ENCODE peak calls at places on chromosomes 16 and 17, in six cellular contexts. E is cardiac muscle cell, L is A549, P is uterus, I is mucosa of descending colon, Z is tibial artery. T is an unnamed sample. For H3K4me1, the result is how much of the 10 kb centered on the place peaks cover.

GRCh38 chr16:4763791-4764190 is 3.2 kb downstream of the ZNF500 start:
- DNase-seq in E (no peak), L (no peak), P (no peak), I (no peak), Z (no peak), T (no peak)

GRCh38 chr17:19461139-19461538 is 50.1 kb downstream of the RNF112 start:
- DNase-seq in E (no peak), L (no peak), P (no peak), I (no peak), Z (no peak), T (no peak)

GRCh38 chr17:73705594-73705993 is 61.3 kb upstream of the SDK2 start:
- DNase-seq in E (no peak), L (peak), P (no peak), I (no peak), Z (no peak), T (no peak)

GRCh38 chr17:60049936-60050335 is 28.8 kb downstream of the HEATR6 start:
- DNase-seq in E (no peak), L (no peak), P (no peak), I (no peak), Z (no peak), T (no peak)

GRCh38 chr17:41402161-41402560 is 4.8 kb upstream of the KRT31 start:
- DNase-seq in E (no peak), L (no peak), P (no peak), I (no peak), Z (no peak), T (no peak)

GRCh38 chr17:81683208-81683583 is 401 bp downstream of the ARL16 start:
- DNase-seq in E (no peak), L (no peak), P (no peak), I (no peak), Z (no peak), T (no peak)

GRCh38 chr17:64399071-64399766 is 8.6 kb upstream of the PECAM1 start:
- DNase-seq in E (no peak), L (no peak), P (no peak), I (no peak), Z (no peak), T (no peak)

GRCh38 chr17:74061758-74062157 is 141.7 kb upstream of the RPL38 start:
- DNase-seq in E (no peak), L (no peak), P (no peak), I (no peak), Z (no peak), T (no peak)

GRCh38 chr17:15213381-15214087 is 51.6 kb downstream of the PMP22 start:
- DNase-seq in E (peak), L (peak), P (no peak), I (no peak), Z (no peak), T (no peak)

GRCh38 chr17:67557052-67557845 is 160.5 kb upstream of the NOL11 start:
- DNase-seq in E (no peak), L (no peak), P (no peak), I (no peak), Z (no peak), T (no peak)

GRCh38 chr16:87060026-87060986 is 256.9 kb downstream of the C16orf95 start:
- DNase-seq in E (peak), L (peak), P (no peak), I (no peak), Z (peak), T (no peak)

GRCh38 chr17:30291571-30292489 is at the start of gene BLMH:
- DNase-seq in E (peak), L (peak), P (peak), I (peak), Z (peak), T (peak)

GRCh38 chr17:30292490-30292858 is 730 bp upstream of the BLMH start:
- DNase-seq in E (no peak), L (no peak), P (no peak), I (no peak), Z (no peak), T (no peak)

GRCh38 chr17:30290696-30291570 is 811 bp downstream of the BLMH start:
- DNase-seq in E (peak), L (peak), P (peak), I (peak), Z (peak), T (peak)

DNA sequence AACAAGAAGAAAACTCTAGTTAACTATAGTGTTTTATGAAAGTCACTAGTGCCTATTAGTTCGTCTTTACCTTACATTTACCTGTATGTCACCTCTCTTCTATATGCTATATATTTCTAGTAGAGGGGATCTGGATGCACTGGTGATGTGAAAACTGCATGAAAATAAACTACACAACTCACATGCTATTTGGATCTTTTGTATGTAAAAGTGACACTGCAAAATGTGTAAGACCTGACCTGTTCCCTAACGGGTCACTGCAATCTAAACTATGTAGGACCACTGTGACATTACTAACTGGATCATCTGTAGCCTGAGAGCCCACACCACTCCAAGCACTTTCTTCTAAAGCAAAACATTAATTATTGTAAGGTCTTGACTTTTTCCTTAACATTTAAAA is 1.7 kb downstream of the BLMH start:
- DNase-seq in E (no peak), L (no peak), P (no peak), I (no peak), Z (no peak), T (no peak)
- H3K4me1 ChIP-seq in E (under half), L (under half), P (under half), I (under half), Z (under half), T (under half)

DNA sequence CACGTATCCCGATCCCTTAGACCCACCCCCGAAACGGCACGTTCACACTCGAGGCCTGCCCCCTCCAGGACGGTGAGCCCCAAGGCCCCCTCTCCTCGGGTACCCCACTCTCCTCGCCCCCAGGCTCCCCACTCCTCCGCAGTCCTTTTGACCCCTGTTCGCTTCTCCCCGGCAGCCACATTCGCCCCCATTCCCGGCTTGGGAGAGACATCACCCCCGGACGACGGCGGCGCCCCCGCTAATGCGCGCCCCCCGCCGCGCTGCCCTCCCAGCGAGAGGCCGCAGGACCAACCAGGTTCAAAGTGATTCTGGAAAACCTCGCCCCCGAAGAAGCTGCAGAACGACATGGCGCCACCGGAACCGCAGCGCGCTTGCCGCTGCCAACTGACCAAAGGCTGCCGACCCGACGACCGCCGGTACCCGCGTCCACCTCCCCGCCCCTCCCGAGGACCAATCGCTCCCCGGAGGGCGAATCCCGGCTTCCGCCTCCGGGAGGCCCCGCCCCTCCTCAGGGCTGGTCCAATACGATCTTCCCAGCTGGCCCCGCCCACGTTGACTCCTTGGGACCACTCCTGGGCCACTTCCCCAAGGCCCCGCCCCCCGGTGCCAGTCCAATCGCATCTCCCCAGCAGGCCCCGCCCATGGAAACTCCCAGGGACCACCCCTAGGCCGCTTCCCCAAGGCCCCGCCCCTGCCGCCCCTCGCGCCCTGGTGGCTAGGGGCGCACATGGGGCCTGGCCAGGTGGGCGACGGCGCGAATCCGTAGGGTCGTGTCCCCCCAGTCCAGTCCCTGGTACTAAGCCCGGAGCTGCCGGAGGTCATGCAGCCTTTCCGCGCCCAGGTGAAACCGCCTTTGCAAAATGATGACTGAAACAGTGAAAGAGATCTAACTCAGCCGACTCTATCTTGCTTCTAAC is at the start of gene MSRB1:
- DNase-seq in E (peak), L (peak), P (peak), I (peak), Z (peak), T (peak)
- TF ChIP-seq CTCF in E (no peak), L (no peak), P (no peak), I (no peak), Z (no peak), T (no peak)

GRCh38 chr17:48059125-48059668 is 11.0 kb downstream of the NFE2L1 start:
- DNase-seq in E (no peak), L (no peak), P (no peak), I (no peak), Z (no peak), T (no peak)

GRCh38 chr17:48062273-48062672 is 14.1 kb downstream of the NFE2L1 start:
- DNase-seq in E (no peak), L (no peak), P (no peak), I (no peak), Z (no peak), T (no peak)

GRCh38 chr17:48057626-48058025 is 9.5 kb downstream of the NFE2L1 start:
- DNase-seq in E (no peak), L (no peak), P (no peak), I (no peak), Z (no peak), T (no peak)

GRCh38 chr17:48058393-48059124 is 10.4 kb downstream of the NFE2L1 start:
- DNase-seq in E (no peak), L (no peak), P (no peak), I (no peak), Z (no peak), T (no peak)

GRCh38 chr17:48060249-48060648 is 12.1 kb downstream of the NFE2L1 start:
- DNase-seq in E (no peak), L (no peak), P (no peak), I (no peak), Z (no peak), T (no peak)
- H3K4me1 ChIP-seq in E (under half), L (under half), P (under half), I (under half), Z (under half), T (under half)

GRCh38 chr17:70624208-70624607 is 454.9 kb downstream of the KCNJ2 start:
- DNase-seq in E (no peak), L (no peak), P (no peak), I (no peak), Z (no peak), T (no peak)

GRCh38 chr17:70629902-70630301 is 460.6 kb downstream of the KCNJ2 start:
- DNase-seq in E (no peak), L (peak), P (no peak), I (no peak), Z (no peak), T (no peak)
- TF ChIP-seq CTCF in E (peak), L (peak), P (no peak), I (no peak), Z (no peak), T (no peak)

DNA sequence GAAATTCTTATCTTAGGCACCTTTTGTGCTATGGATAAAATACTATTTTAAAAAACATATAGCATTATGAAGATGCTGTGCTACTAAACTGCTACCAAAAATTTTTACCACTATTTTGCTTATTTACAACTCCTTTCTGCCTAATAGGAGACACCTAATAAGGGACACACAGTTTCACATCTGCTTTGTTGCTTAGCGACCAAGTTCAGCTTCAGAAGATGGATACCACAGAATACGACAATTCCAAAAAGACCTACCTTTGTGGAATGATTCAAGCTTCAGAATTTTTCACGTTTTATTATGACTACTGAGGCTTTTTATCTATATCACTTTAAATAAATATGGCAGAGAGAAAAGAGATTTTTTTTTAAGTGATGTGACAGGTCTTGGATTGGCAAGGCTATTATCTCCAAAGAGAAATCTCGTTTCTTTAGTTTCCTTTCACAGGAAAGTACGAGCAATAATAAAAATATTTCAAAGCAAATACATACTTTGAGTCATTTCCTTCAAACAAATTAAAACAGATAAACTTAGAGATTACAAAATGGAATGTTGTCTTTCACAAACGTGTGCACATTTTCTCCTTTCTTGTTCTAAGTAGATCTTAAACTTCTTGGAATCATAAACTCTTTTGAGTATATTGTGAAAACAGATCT is 35.4 kb downstream of the SPAG9 start:
- DNase-seq in E (no peak), L (peak), P (no peak), I (no peak), Z (no peak), T (no peak)
- H3K4me1 ChIP-seq in E (under half), L (under half), P (under half), I (under half), Z (under half), T (under half)

DNA sequence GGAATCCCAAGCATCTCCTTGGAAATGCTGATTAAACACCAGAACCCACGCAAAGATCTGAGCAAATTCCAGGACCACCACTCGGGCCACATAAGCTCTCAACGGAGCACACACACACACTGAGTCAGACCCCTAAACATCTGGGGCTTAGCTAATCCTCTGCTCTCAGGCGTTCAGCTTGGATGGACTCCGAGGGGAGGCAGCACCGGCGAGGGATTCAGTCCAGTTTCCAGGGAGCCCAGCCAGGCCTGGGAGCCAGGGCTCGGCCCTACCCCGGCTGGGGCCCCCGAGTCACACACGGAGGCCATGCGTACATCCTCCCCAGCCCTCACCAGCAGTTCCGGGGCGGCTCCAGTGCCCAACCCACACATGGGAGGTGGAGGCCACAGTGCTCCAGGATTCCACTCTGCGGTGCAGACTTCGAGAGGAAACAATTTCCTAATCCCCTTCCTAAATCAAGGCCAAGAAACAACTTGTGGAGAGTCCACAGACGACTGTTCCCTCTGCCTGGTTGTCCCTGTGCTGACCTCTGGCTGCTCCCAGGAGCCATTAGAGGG is 70.5 kb downstream of the GAS7 start:
- DNase-seq in E (no peak), L (no peak), P (peak), I (peak), Z (peak), T (no peak)
- TF ChIP-seq CTCF in E (peak), L (no peak), P (no peak), I (no peak), Z (no peak), T (no peak)

GRCh38 chr17:76534831-76535732 is 2.4 kb downstream of the CYGB start:
- DNase-seq in E (peak), L (no peak), P (no peak), I (peak), Z (no peak), T (no peak)
- H3K4me1 ChIP-seq in E (under half), L (under half), P (under half), I (under half), Z (under half), T (under half)

GRCh38 chr16:28873543-28874201 is 4.6 kb upstream of the ATP2A1 start:
- DNase-seq in E (no peak), L (no peak), P (no peak), I (no peak), Z (no peak), T (peak)
- TF ChIP-seq CTCF in E (peak), L (peak), P (peak), I (peak), Z (peak), T (peak)

DNA sequence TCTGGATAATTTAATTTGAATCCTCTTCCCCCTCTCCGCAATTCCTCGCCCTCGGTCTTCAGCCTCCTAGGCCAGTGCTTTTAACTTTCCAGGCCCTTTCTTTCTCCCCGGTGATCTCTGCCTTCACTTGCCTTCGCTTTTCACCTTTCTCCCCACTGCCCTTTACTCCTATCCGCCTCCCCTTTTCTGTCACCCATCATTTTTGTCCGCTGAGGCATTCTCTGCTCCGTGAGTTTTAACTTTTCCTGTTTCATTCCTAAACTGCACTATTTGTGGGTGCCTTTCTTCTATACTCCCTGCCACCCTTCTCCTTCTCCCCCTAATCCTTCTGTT is 729 bp downstream of the LONP2 start:
- DNase-seq in E (no peak), L (no peak), P (no peak), I (no peak), Z (no peak), T (no peak)
- H3K4me1 ChIP-seq in E (under half), L (under half), P (under half), I (under half), Z (under half), T (under half)

T was measured in CD8-positive, alpha-beta T cell.